ENCODE peak calls at places on chromosome 22, in four cellular contexts. C is IMR-90, B is K562, J is GM12878. W is an unnamed sample.

GRCh38 chr22:31337178-31337577 is 9.0 kb downstream of the PATZ1 start:
- DNase-seq in B (no peak), J (no peak), C (peak; percentile 28), W (no peak)

GRCh38 chr22:50674127-50674493 is 1.5 kb downstream of the SHANK3 start:
- DNase-seq in B (no peak), J (no peak), C (no peak), W (no peak)

GRCh38 chr22:19880786-19881569 is 26.3 kb upstream of the GNB1L start:
- DNase-seq in B (peak; percentile 87), J (no peak), C (peak; percentile 94), W (peak; percentile 96)

GRCh38 chr22:31569126-31569525 is 72.8 kb downstream of the SFI1 start:
- DNase-seq in B (no peak), C (no peak), J (no peak), W (no peak)

GRCh38 chr22:21031545-21032036 is 770 bp downstream of the SLC7A4 start:
- DNase-seq in J (no peak), B (no peak), C (no peak), W (no peak)

GRCh38 chr22:49968313-49968830 is 7.8 kb downstream of the PIM3 start:
- DNase-seq in J (no peak), C (no peak), B (no peak), W (no peak)

GRCh38 chr22:20829735-20830134 is 28.9 kb downstream of the PI4KA start:
- DNase-seq in J (no peak), B (no peak), C (no peak), W (no peak)

GRCh38 chr22:46590334-46590733 is 29.9 kb upstream of the GRAMD4 start:
- DNase-seq in J (no peak), C (no peak), B (no peak), W (no peak)

GRCh38 chr22:30943368-30943767 is 25.2 kb downstream of the MORC2 start:
- DNase-seq in J (no peak), B (no peak), C (no peak), W (no peak)

GRCh38 chr22:24593810-24594568 is 1.1 kb upstream of the LRRC75B start:
- DNase-seq in J (no peak), C (no peak), B (no peak), W (no peak)

GRCh38 chr22:44328326-44328725 is 15.6 kb upstream of the SHISAL1 start:
- DNase-seq in C (no peak), J (no peak), B (no peak), W (no peak)

GRCh38 chr22:32281092-32281491 is 25.9 kb upstream of the SLC5A4 start:
- DNase-seq in J (no peak), C (no peak), B (no peak), W (no peak)

GRCh38 chr22:37378642-37379058 is 48.6 kb downstream of the ELFN2 start:
- DNase-seq in C (no peak), B (no peak), J (no peak), W (no peak)

GRCh38 chr22:50470491-50470890 is 4.3 kb downstream of the SBF1 start:
- DNase-seq in J (no peak), B (no peak), C (no peak), W (no peak)

GRCh38 chr22:50730941-50731661 is 6.9 kb upstream of the ACR start:
- DNase-seq in C (no peak), J (no peak), B (no peak), W (no peak)

GRCh38 chr22:27512283-27512761 is 289.2 kb downstream of the MN1 start:
- DNase-seq in C (peak; percentile 97), J (no peak), B (no peak), W (peak; percentile 99)

GRCh38 chr22:32421484-32421883 is 9.4 kb upstream of the RTCB start:
- DNase-seq in J (no peak), B (no peak), C (no peak), W (no peak)

GRCh38 chr22:30867746-30868662 is 100.6 kb downstream of the MORC2 start:
- DNase-seq in B (peak; percentile 2), J (no peak), C (no peak), W (no peak)

GRCh38 chr22:45452565-45453449 is 39.3 kb downstream of the RIBC2 start:
- DNase-seq in J (no peak), C (peak; percentile 67), B (no peak), W (no peak)

GRCh38 chr22:39251762-39252460 is 7.1 kb upstream of the PDGFB start:
- DNase-seq in J (no peak), B (no peak), C (no peak), W (no peak)

GRCh38 chr22:30301995-30302809 is 12.9 kb upstream of the CASTOR1 start:
- DNase-seq in C (peak; percentile 59), B (no peak), J (no peak), W (no peak)

GRCh38 chr22:30948930-30949342 is 19.6 kb downstream of the MORC2 start:
- DNase-seq in J (no peak), C (peak; percentile 72), B (no peak), W (no peak)

GRCh38 chr22:17159504-17159951 is 451 bp upstream of the HDHD5 start:
- DNase-seq in J (no peak), B (no peak), C (peak; percentile 47), W (no peak)

GRCh38 chr22:46528121-46528610 is 9.3 kb downstream of the CELSR1 start:
- DNase-seq in C (peak; percentile 64), B (no peak), J (no peak), W (peak; percentile 27)

GRCh38 chr22:45318168-45318557 is 8.4 kb downstream of the FAM118A start:
- DNase-seq in J (peak; percentile 68), C (peak; percentile 97), B (peak; percentile 23), W (peak; percentile 97)

GRCh38 chr22:49814856-49815255 is 12.8 kb downstream of the BRD1 start:
- DNase-seq in J (no peak), C (no peak), B (no peak), W (no peak)

GRCh38 chr22:19597399-19597735 is 73.2 kb upstream of the CLDN5 start:
- DNase-seq in C (no peak), J (no peak), B (peak; percentile 26), W (peak; percentile 30)

GRCh38 chr22:37848587-37849088 is 581 bp upstream of the EIF3L start:
- DNase-seq in J (no peak), B (no peak), C (peak; percentile 16), W (peak; percentile 54)

GRCh38 chr22:17562906-17563870 is at the start of gene SLC25A18:
- DNase-seq in J (no peak), B (peak; percentile 41), C (no peak), W (no peak)

GRCh38 chr22:33354928-33355327 is 296.7 kb upstream of the SYN3 start:
- DNase-seq in B (no peak), J (no peak), C (peak; percentile 35), W (no peak)

GRCh38 chr22:50302041-50302541 is 5.4 kb downstream of the PLXNB2 start:
- DNase-seq in B (no peak), C (peak; percentile 17), J (no peak), W (no peak)

GRCh38 chr22:43136255-43136654 is 6.9 kb downstream of the MCAT start:
- DNase-seq in J (no peak), C (peak; percentile 30), B (peak; percentile 35), W (peak; percentile 56)
- TF ChIP-seq FOS in J (no peak), C (no peak), B (no peak), W (no peak)

DNA sequence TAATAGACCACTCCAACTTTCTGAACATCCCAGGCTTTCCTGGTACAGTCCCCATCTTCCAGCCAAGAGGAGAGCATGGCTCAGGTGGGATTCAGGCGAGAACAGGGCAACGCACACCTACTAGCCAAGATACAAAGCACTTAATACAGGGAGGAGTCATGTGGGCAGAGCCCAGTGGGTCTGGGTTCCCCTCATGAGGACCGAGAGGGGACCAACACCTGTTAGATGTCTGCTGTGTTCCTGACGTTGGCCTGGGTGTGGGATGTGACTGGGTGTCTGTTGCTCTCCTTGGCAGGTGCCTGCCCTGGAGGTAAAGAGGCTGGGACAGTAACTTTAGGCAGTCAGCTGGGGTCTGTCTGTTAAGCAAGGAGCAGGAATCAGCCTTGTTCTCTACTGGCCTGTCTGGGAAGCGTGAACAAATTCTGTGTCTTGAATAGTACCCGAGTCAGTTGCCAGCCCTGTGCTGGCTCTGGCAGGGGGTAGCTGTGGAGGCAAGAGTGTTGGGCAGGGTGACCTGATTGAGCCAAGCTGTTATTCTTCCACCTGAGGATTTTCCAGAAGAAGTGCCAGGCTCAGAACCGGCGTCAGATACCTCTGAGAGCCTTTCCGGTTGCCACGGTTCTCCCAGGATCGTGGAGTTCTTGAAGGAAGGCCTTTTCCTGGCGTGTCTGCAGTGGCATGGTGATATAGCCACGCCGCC is 56.3 kb downstream of the BCR start:
- DNase-seq in B (peak; percentile 64), C (no peak), J (no peak), W (no peak)
- H4K20me1 ChIP-seq in B (peaks cover 70% of the 10 kb centered on the region), C (peaks cover 78% of the 10 kb centered on the region), J (no peaks in the 10 kb centered on the region), W (no peaks in the 10 kb centered on the region)

GRCh38 chr22:29216011-29216872 is 10.5 kb downstream of the EMID1 start:
- DNase-seq in C (no peak), J (no peak), B (peak; percentile 4), W (no peak)

GRCh38 chr22:29218758-29219408 is 13.2 kb downstream of the EMID1 start:
- DNase-seq in C (no peak), B (peak; percentile 3), J (no peak), W (no peak)

GRCh38 chr22:29217827-29218757 is 12.4 kb downstream of the EMID1 start:
- DNase-seq in J (no peak), C (no peak), B (peak; percentile 6), W (no peak)

GRCh38 chr22:29215012-29215860 is 9.5 kb downstream of the EMID1 start:
- DNase-seq in J (no peak), B (no peak), C (no peak), W (no peak)

DNA sequence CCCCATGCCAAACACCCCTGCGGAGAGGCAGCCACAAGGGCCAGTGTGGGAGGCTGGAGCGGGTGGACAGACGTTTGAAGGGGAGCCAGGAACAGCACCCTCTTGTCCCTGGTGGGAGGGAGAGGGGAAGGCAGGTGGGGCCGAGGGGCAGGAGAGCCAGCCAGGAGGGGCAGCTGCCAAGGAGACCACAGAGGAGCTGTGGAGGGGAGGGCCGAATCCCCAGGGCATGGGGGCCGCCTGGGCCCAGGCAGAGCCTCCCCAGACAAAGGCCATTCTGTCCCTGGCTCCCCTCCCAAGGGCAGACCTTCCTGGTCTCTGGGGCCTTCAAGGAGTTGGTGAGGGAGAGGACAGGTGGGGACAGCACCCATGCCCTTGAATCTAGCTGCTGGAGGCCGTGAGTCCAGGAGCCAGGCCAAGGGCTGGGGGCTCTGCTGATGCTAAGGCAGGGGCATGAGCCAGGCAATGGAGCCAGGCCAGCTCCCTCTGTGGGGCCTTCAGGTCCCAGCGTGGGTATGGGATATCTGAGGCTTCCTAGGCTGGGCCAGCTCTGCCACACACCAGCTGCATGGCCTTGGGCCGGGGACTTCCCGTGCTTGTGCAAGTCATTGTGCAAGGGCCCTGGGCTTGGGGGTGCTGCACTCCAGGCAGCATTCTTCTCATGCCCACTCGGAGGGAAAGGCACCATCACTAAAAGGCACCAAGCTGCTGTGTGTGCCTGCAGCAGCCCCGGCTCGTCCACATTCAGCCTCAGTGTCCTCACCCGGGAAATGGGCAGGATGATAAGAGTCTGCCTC is 11.4 kb downstream of the EMID1 start:
- DNase-seq in J (no peak), B (peak; percentile 7), C (peak; percentile 78), W (no peak)
- TF ChIP-seq FOS in J (no peak), B (no peak), C (no peak), W (no peak)

DNA sequence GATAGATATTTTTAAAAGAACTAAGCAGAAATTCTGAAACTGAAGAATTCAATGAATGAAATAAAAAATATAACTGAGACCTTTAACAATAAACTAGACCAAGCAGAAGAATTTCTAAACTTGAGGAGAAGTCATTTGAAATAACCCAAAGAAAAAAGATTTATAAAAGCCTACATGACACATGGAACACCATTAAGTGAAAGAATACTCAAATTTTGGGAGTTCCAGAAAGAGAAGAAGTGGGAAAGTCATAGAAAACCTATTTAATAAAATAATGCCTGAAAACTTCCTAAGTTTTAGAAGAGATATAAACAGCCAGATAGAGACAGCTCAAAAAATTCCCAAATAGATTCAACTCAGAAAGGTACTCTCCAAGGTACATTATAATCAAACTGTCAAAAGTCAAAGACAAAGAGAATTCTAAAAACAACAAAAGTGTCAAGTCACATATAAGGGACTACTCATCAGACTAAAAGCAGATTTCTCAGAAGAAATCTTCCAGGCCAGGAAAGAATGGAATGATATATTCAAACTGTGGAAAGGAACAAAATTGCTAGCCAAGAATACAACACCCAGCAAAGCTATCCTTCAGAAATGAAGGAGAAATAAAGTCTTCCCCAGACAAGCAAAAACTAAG is 72.9 kb upstream of the GNAZ start:
- DNase-seq in C (no peak), J (no peak), B (no peak), W (no peak)
- H4K20me1 ChIP-seq in C (no peaks in the 10 kb centered on the region), J (no peaks in the 10 kb centered on the region), B (no peaks in the 10 kb centered on the region), W (no peaks in the 10 kb centered on the region)